ENCODE peak calls at places on chromosomes 3 and 15, in nine cellular contexts. W, A, F, Q, P, G, M, S and N are unnamed samples.

GRCh38 chr3:151011427-151011826 is 38.9 kb upstream of the CLRN1 start:
- DNase-seq in M (peak; percentile 79), A (no peak), S (no peak), Q (no peak), W (peak; percentile 72), G (no peak), F (peak; percentile 28), P (peak; percentile 41), N (peak; percentile 85)

GRCh38 chr3:123110953-123111615 is 44.3 kb downstream of the PDIA5 start:
- DNase-seq in G (no peak), F (no peak), Q (no peak), S (no peak), P (no peak), A (no peak), M (no peak), W (no peak), N (no peak)

GRCh38 chr15:90871097-90871715 is 2.8 kb downstream of the FURIN start:
- DNase-seq in S (no peak), M (peak; percentile 38), F (peak; percentile 64), P (no peak), W (peak; percentile 68), A (peak; percentile 53), Q (no peak), G (peak; percentile 56), N (peak; percentile 56)

GRCh38 chr15:99485153-99485947 is 80.4 kb upstream of the MEF2A start:
- DNase-seq in G (no peak), F (no peak), A (no peak), W (peak; percentile 4), S (no peak), Q (no peak), P (no peak), M (no peak), N (no peak)

GRCh38 chr3:124298951-124299350 is 307.0 kb upstream of the ROPN1 start:
- DNase-seq in F (no peak), S (no peak), Q (peak; percentile 80), M (no peak), A (peak; percentile 17), W (no peak), G (no peak), P (no peak), N (no peak)

GRCh38 chr15:65793813-65794104 is 1.7 kb upstream of the DENND4A start:
- DNase-seq in P (no peak), A (no peak), F (no peak), G (no peak), S (no peak), M (no peak), W (no peak), Q (no peak), N (no peak)

GRCh38 chr3:38532529-38532928 is 36.4 kb downstream of the EXOG start:
- DNase-seq in G (no peak), P (no peak), W (no peak), F (no peak), Q (no peak), A (no peak), M (no peak), S (no peak), N (no peak)

GRCh38 chr3:190601597-190601996 is 87.7 kb downstream of the IL1RAP start:
- DNase-seq in G (peak; percentile 58), S (no peak), A (peak; percentile 32), W (no peak), F (no peak), Q (peak; percentile 58), P (no peak), M (no peak), N (no peak)

GRCh38 chr3:105904683-105905320 is 36.0 kb upstream of the CBLB start:
- DNase-seq in W (peak; percentile 19), G (no peak), Q (no peak), M (peak; percentile 43), P (no peak), F (peak; percentile 45), A (no peak), S (no peak), N (no peak)

GRCh38 chr15:29400701-29401100 is 131.1 kb upstream of the NSMCE3 start:
- DNase-seq in M (no peak), A (no peak), F (no peak), P (no peak), W (no peak), Q (no peak), S (no peak), G (no peak), N (no peak)

GRCh38 chr3:40054568-40055222 is 245.3 kb downstream of the MYRIP start:
- DNase-seq in P (no peak), A (no peak), G (no peak), Q (no peak), M (peak; percentile 55), W (peak; percentile 75), F (peak; percentile 2), S (no peak), N (no peak)

GRCh38 chr3:12187448-12188327 is 29.0 kb upstream of the TIMP4 start:
- DNase-seq in S (no peak), P (no peak), A (peak; percentile 34), Q (peak; percentile 82), W (peak; percentile 77), G (no peak), F (peak; percentile 57), M (peak; percentile 73), N (peak; percentile 35)

GRCh38 chr3:193016437-193016887 is 98.8 kb upstream of the MB21D2 start:
- DNase-seq in F (no peak), M (peak; percentile 46), G (peak; percentile 63), P (peak; percentile 12), S (no peak), W (no peak), Q (no peak), A (peak; percentile 57), N (peak; percentile 21)

GRCh38 chr3:50235716-50236483 is at the start of gene GNAI2:
- DNase-seq in M (peak; percentile 97), S (peak; percentile 93), Q (peak; percentile 100), F (peak; percentile 99), P (peak; percentile 98), A (peak; percentile 98), W (peak; percentile 100), G (peak; percentile 99), N (peak; percentile 95)
- H3K4me1 ChIP-seq in M (peaks cover 12% of the 10 kb centered on the region), S (peaks cover 43% of the 10 kb centered on the region), Q (peaks cover 17% of the 10 kb centered on the region), F (peaks cover 27% of the 10 kb centered on the region), P (peaks cover 50% of the 10 kb centered on the region), A (peaks cover 51% of the 10 kb centered on the region), W (peaks cover 15% of the 10 kb centered on the region), G (peaks cover 50% of the 10 kb centered on the region), N (peaks cover 5% of the 10 kb centered on the region)

GRCh38 chr3:147393261-147393964 is 12.9 kb downstream of the ZIC4 start:
- DNase-seq in S (no peak), W (peak; percentile 88), P (no peak), Q (no peak), F (no peak), M (no peak), A (no peak), G (no peak), N (no peak)

GRCh38 chr3:147390589-147391569 is 15.5 kb downstream of the ZIC4 start:
- DNase-seq in W (no peak), M (no peak), A (no peak), Q (no peak), F (no peak), P (no peak), G (no peak), S (no peak), N (no peak)

GRCh38 chr3:147391726-147392082 is 14.6 kb downstream of the ZIC4 start:
- DNase-seq in W (no peak), S (no peak), F (no peak), M (no peak), P (no peak), G (no peak), Q (no peak), A (no peak), N (no peak)

GRCh38 chr3:147394168-147394941 is 12.0 kb downstream of the ZIC4 start:
- DNase-seq in S (no peak), M (no peak), W (peak; percentile 78), F (no peak), G (no peak), A (no peak), Q (no peak), P (no peak), N (no peak)

GRCh38 chr3:147392083-147392916 is 14.0 kb downstream of the ZIC4 start:
- DNase-seq in S (no peak), W (peak; percentile 96), Q (no peak), A (no peak), F (no peak), G (peak; percentile 55), P (peak; percentile 83), M (peak; percentile 53), N (peak; percentile 77)
- H3K4me1 ChIP-seq in S (no peaks in the 10 kb centered on the region), W (peaks cover 6% of the 10 kb centered on the region), Q (no peaks in the 10 kb centered on the region), A (peaks cover 22% of the 10 kb centered on the region), F (peaks cover 16% of the 10 kb centered on the region), G (peaks cover 43% of the 10 kb centered on the region), P (peaks cover 28% of the 10 kb centered on the region), M (no peaks in the 10 kb centered on the region), N (peaks cover 3% of the 10 kb centered on the region)

DNA sequence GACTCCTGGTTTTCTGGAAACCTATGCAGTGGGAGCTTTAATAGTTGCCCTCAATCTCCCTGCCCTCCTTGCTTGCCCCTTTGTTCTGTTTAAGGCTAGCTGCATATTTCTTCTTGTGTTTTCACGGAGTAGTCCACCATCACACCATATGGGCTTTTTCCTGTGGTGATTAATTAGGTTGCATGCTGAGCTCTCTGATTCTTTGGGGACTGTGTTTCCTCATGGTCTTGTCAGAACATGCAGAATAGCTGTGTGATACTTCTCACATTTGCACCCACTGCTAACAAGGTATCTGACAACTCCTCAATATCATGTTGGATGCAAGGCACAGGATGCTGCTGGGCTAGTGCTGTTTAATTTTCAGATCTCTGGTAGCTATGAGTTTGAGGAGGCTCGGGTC is 139.6 kb downstream of the PTPRG start:
- DNase-seq in M (no peak), A (no peak), P (no peak), F (no peak), Q (no peak), S (no peak), G (no peak), W (no peak), N (peak; percentile 56)
- H3K4me1 ChIP-seq in M (no peaks in the 10 kb centered on the region), A (no peaks in the 10 kb centered on the region), P (peaks cover 10% of the 10 kb centered on the region), F (peaks cover 2% of the 10 kb centered on the region), Q (peaks cover 5% of the 10 kb centered on the region), S (peaks cover 2% of the 10 kb centered on the region), G (peaks cover 5% of the 10 kb centered on the region), W (no peaks in the 10 kb centered on the region), N (peaks cover 13% of the 10 kb centered on the region)

GRCh38 chr15:93076875-93077274 is 12.1 kb downstream of the RGMA start:
- DNase-seq in G (no peak), M (no peak), F (no peak), Q (no peak), A (no peak), S (no peak), W (no peak), P (no peak), N (no peak)

GRCh38 chr15:93076217-93076616 is 12.8 kb downstream of the RGMA start:
- DNase-seq in P (no peak), Q (no peak), A (no peak), S (no peak), F (no peak), M (no peak), G (no peak), W (no peak), N (no peak)

GRCh38 chr15:93082861-93083260 is 6.2 kb downstream of the RGMA start:
- DNase-seq in M (no peak), Q (no peak), A (no peak), W (no peak), G (no peak), P (no peak), F (no peak), S (no peak), N (no peak)

GRCh38 chr15:93080451-93080850 is 8.6 kb downstream of the RGMA start:
- DNase-seq in Q (no peak), W (no peak), M (no peak), P (no peak), G (no peak), A (no peak), S (no peak), F (no peak), N (no peak)

GRCh38 chr15:93081399-93081798 is 7.6 kb downstream of the RGMA start:
- DNase-seq in M (no peak), W (no peak), P (no peak), G (no peak), S (no peak), Q (no peak), F (no peak), A (no peak), N (no peak)
- H3K4me1 ChIP-seq in M (no peaks in the 10 kb centered on the region), W (no peaks in the 10 kb centered on the region), P (peaks cover 43% of the 10 kb centered on the region), G (peaks cover 3% of the 10 kb centered on the region), S (no peaks in the 10 kb centered on the region), Q (no peaks in the 10 kb centered on the region), F (no peaks in the 10 kb centered on the region), A (no peaks in the 10 kb centered on the region), N (no peaks in the 10 kb centered on the region)